ENCODE peak calls at places on chromosomes 6 and 20, in four cellular contexts. W, X, O and V are unnamed samples.

GRCh38 chr6:5781966-5782556 is 224.7 kb downstream of the NRN1 start:
- DNase-seq in O (no peak), X (peak; percentile 57), W (no peak), V (no peak)

GRCh38 chr20:51430198-51430950 is 112.1 kb downstream of the NFATC2 start:
- DNase-seq in O (no peak), X (no peak), W (no peak), V (no peak)

GRCh38 chr6:51250317-51250716 is 431.6 kb downstream of the TFAP2B start:
- DNase-seq in X (no peak), W (no peak), O (no peak), V (no peak)

GRCh38 chr20:21156266-21156665 is 30.4 kb downstream of the KIZ start:
- DNase-seq in X (peak; percentile 58), W (no peak), O (no peak), V (peak; percentile 77)

GRCh38 chr6:20811112-20811746 is 277.0 kb downstream of the CDKAL1 start:
- DNase-seq in W (peak; percentile 80), X (peak; percentile 99), O (peak; percentile 61), V (peak; percentile 99)

GRCh38 chr6:712805-713204 is 19.9 kb upstream of the EXOC2 start:
- DNase-seq in W (no peak), O (no peak), X (no peak), V (no peak)

GRCh38 chr6:52839124-52840055 is 1.2 kb downstream of the GSTA5 start:
- DNase-seq in X (peak; percentile 93), O (peak; percentile 82), W (peak; percentile 50), V (peak; percentile 62)

GRCh38 chr6:111087871-111088667 is 766 bp downstream of the SLC16A10 start:
- DNase-seq in X (peak; percentile 52), W (no peak), O (peak; percentile 58), V (no peak)

GRCh38 chr6:17894191-17894590 is 93.2 kb downstream of the KIF13A start:
- DNase-seq in X (no peak), W (no peak), O (no peak), V (no peak)

GRCh38 chr20:45487231-45487635 is 17.7 kb downstream of the WFDC2 start:
- DNase-seq in W (no peak), O (peak; percentile 72), X (peak; percentile 41), V (no peak)

GRCh38 chr20:60851826-60852704 is 400.0 kb upstream of the CDH4 start:
- DNase-seq in O (peak; percentile 76), W (peak; percentile 27), X (peak; percentile 51), V (no peak)

GRCh38 chr6:2450546-2450945 is 205.1 kb upstream of the GMDS start:
- DNase-seq in X (no peak), O (no peak), W (no peak), V (no peak)

GRCh38 chr20:24746351-24746685 is 202.8 kb upstream of the CST7 start:
- DNase-seq in W (no peak), X (no peak), O (peak; percentile 33), V (no peak)

GRCh38 chr6:119179842-119180241 is 101.4 kb upstream of the FAM184A start:
- DNase-seq in W (no peak), O (no peak), X (no peak), V (no peak)

GRCh38 chr20:18543932-18544331 is 23.3 kb upstream of the SMIM26 start:
- DNase-seq in O (no peak), X (no peak), W (no peak), V (no peak)

GRCh38 chr20:63589261-63590217 is 15.5 kb upstream of the HELZ2 start:
- DNase-seq in X (no peak), W (no peak), O (no peak), V (no peak)

GRCh38 chr6:11712760-11713159 is 65.8 kb downstream of the ADTRP start:
- DNase-seq in X (no peak), O (no peak), W (no peak), V (peak; percentile 46)

GRCh38 chr6:45724511-45724910 is 291.1 kb downstream of the CLIC5 start:
- DNase-seq in W (no peak), O (no peak), X (no peak), V (peak; percentile 84)

GRCh38 chr6:5004373-5005037 is 668 bp upstream of the RPP40 start:
- DNase-seq in W (no peak), O (no peak), X (no peak), V (no peak)

GRCh38 chr6:109298605-109299004 is 83.7 kb downstream of the CD164 start:
- DNase-seq in W (no peak), O (no peak), X (no peak), V (no peak)

GRCh38 chr6:20605061-20605460 is 70.8 kb downstream of the CDKAL1 start:
- DNase-seq in W (no peak), O (no peak), X (peak; percentile 36), V (no peak)

GRCh38 chr20:46293084-46293483 is 15.2 kb downstream of the CDH22 start:
- DNase-seq in O (no peak), W (no peak), X (peak; percentile 72), V (peak; percentile 52)

GRCh38 chr20:20643925-20644324 is 68.5 kb downstream of the RALGAPA2 start:
- DNase-seq in X (no peak), O (no peak), W (no peak), V (no peak)

GRCh38 chr6:11852061-11852619 is 73.5 kb upstream of the ADTRP start:
- DNase-seq in O (no peak), W (no peak), X (no peak), V (no peak)

GRCh38 chr20:11792229-11792953 is 125.3 kb upstream of the BTBD3 start:
- DNase-seq in W (no peak), X (no peak), O (no peak), V (no peak)

GRCh38 chr6:39053016-39053595 is 4.5 kb downstream of the GLP1R start:
- DNase-seq in X (no peak), O (no peak), W (no peak), V (no peak)

GRCh38 chr6:30169658-30170614 is 6.6 kb downstream of the TRIM15 start:
- DNase-seq in W (no peak), O (no peak), X (peak; percentile 67), V (peak; percentile 49)
- H4K5ac ChIP-seq in W (no peak overlapping the region), O (no peak overlapping the region), X (no peak overlapping the region), V (no peak overlapping the region)

GRCh38 chr6:80170433-80170832 is 64.0 kb downstream of the BCKDHB start:
- DNase-seq in O (no peak), W (no peak), X (no peak), V (no peak)
- H4K5ac ChIP-seq in O (no peak overlapping the region), W (no peak overlapping the region), X (no peak overlapping the region), V (no peak overlapping the region)

GRCh38 chr20:35791823-35792222 is 20.0 kb downstream of the PHF20 start:
- DNase-seq in O (no peak), X (peak; percentile 50), W (no peak), V (peak; percentile 93)
- H4K5ac ChIP-seq in O (no peak overlapping the region), X (no peak overlapping the region), W (no peak overlapping the region), V (peak overlapping the region; percentile 71)

DNA sequence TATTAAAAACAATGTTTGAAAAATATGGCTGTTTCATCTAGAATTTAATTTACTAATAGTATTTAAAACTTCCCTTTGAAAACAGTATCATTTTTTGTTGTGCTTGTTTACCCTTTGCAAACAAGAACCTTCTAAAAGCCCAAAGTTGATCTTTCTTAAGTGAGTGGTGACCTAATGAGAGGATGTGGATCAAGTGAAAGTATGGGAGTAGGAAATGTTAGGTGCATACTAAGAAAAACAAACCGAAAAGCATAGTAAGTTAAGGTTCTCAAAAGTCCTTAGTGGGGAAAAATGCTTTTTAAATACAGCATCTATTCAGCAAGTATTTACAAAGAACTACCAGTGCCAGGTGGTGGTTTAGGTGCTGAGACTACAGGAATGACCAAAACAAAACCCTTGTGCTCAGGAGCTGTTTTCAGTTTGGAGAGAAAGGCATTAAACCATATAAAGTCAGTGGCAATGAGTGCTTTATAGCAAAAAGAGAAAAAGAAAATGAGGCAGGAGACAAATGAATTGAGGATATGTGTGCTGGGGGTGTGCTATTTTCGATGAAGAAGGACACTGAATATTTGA is 23.8 kb downstream of the RNF146 start:
- DNase-seq in W (no peak), X (no peak), O (no peak), V (no peak)
- H4K5ac ChIP-seq in W (no peak overlapping the region), X (no peak overlapping the region), O (no peak overlapping the region), V (no peak overlapping the region)

GRCh38 chr6:146149770-146150169 is 120.9 kb downstream of the GRM1 start:
- DNase-seq in W (no peak), X (no peak), O (no peak), V (no peak)
- H4K5ac ChIP-seq in W (no peak overlapping the region), X (no peak overlapping the region), O (no peak overlapping the region), V (no peak overlapping the region)

DNA sequence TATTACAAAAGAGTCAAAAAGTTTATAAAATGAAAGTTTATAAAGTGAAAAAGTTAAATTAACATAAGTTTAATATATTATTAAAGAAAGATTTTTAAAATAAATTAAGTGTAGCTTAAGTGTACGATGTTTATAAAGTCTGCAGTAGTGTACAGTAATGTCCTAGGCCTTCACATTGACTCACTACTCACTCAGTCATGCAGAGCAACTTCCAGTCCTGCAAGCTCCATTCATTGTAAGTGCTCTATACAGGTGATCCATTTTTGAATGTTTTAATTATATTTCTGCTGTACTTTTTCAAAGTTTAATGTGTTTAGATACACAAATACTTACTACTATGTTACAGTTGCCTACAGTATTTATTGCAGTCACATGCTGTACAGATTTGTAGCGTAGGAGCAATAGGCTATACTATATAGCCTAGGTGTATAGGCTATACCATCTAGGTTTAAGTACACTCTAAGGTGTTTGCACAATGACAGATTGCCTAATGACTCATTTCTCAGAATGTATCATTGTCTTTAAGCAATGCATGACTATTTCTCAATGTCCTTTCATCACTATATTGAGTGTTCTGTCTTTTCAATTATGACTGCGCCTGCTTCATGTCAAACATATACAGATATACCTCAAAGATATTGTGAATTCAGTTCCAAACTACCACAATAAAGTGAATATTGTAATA is 1110.3 kb upstream of the MAP3K7 start:
- DNase-seq in X (no peak), W (no peak), O (no peak), V (no peak)
- H4K5ac ChIP-seq in X (no peak overlapping the region), W (no peak overlapping the region), O (no peak overlapping the region), V (no peak overlapping the region)

GRCh38 chr6:134415194-134415593 is 97.3 kb upstream of the SGK1 start:
- DNase-seq in O (no peak), X (no peak), W (no peak), V (no peak)
- H4K5ac ChIP-seq in O (no peak overlapping the region), X (no peak overlapping the region), W (no peak overlapping the region), V (no peak overlapping the region)

GRCh38 chr20:48333707-48334106 is 494.1 kb downstream of the PREX1 start:
- DNase-seq in W (no peak), O (no peak), X (no peak), V (no peak)
- H4K5ac ChIP-seq in W (no peak overlapping the region), O (no peak overlapping the region), X (no peak overlapping the region), V (no peak overlapping the region)